ENCODE peak calls at places on chromosomes 12 and 14, in seven cellular contexts. One of them, this sample, is unnamed.

GRCh38 chr14:61285364-61285763 is 4.2 kb upstream of the TMEM30B start:
- DNase-seq in neuronal stem cell: no peak
- DNase-seq in H1: no peak
- DNase-seq in mesendoderm: no peak
- DNase-seq in IMR-90: peak; percentile 12
- DNase-seq in mesenchymal stem cell: no peak
- DNase-seq in trophoblast cell: no peak
- DNase-seq in this sample: no peak

GRCh38 chr14:73753043-73753886 is 39.1 kb upstream of the PNMA1 start:
- DNase-seq in neuronal stem cell: no peak
- DNase-seq in H1: no peak
- DNase-seq in mesendoderm: peak; percentile 54
- DNase-seq in IMR-90: no peak
- DNase-seq in mesenchymal stem cell: peak; percentile 66
- DNase-seq in trophoblast cell: peak; percentile 69
- DNase-seq in this sample: peak; percentile 27

GRCh38 chr12:105924526-105925208 is 214.1 kb downstream of the NUAK1 start:
- DNase-seq in neuronal stem cell: no peak
- DNase-seq in H1: no peak
- DNase-seq in mesendoderm: no peak
- DNase-seq in IMR-90: no peak
- DNase-seq in mesenchymal stem cell: no peak
- DNase-seq in trophoblast cell: peak; percentile 56
- DNase-seq in this sample: no peak

GRCh38 chr12:62750941-62751843 is 183.8 kb downstream of the PPM1H start:
- DNase-seq in neuronal stem cell: no peak
- DNase-seq in H1: no peak
- DNase-seq in mesendoderm: peak; percentile 53
- DNase-seq in IMR-90: no peak
- DNase-seq in mesenchymal stem cell: no peak
- DNase-seq in trophoblast cell: no peak
- DNase-seq in this sample: no peak

GRCh38 chr12:114678028-114678427 is 5.9 kb downstream of the TBX3 start:
- DNase-seq in neuronal stem cell: no peak
- DNase-seq in H1: no peak
- DNase-seq in mesendoderm: no peak
- DNase-seq in IMR-90: no peak
- DNase-seq in mesenchymal stem cell: no peak
- DNase-seq in trophoblast cell: no peak
- DNase-seq in this sample: no peak

GRCh38 chr12:96136129-96136528 is 58.0 kb upstream of the ELK3 start:
- DNase-seq in neuronal stem cell: no peak
- DNase-seq in H1: no peak
- DNase-seq in mesendoderm: peak; percentile 74
- DNase-seq in IMR-90: peak; percentile 61
- DNase-seq in mesenchymal stem cell: peak; percentile 42
- DNase-seq in trophoblast cell: no peak
- DNase-seq in this sample: no peak

GRCh38 chr12:2739832-2740641 is 54.7 kb upstream of the FKBP4 start:
- DNase-seq in neuronal stem cell: peak; percentile 20
- DNase-seq in H1: no peak
- DNase-seq in mesendoderm: peak; percentile 41
- DNase-seq in IMR-90: peak; percentile 34
- DNase-seq in mesenchymal stem cell: peak; percentile 50
- DNase-seq in trophoblast cell: peak; percentile 70
- DNase-seq in this sample: peak; percentile 25

GRCh38 chr12:26100966-26101744 is 23.7 kb downstream of the BHLHE41 start:
- DNase-seq in neuronal stem cell: no peak
- DNase-seq in H1: no peak
- DNase-seq in mesendoderm: no peak
- DNase-seq in IMR-90: no peak
- DNase-seq in mesenchymal stem cell: no peak
- DNase-seq in trophoblast cell: peak; percentile 98
- DNase-seq in this sample: no peak

GRCh38 chr12:100908501-100908900 is 113.9 kb downstream of the ANO4 start:
- DNase-seq in neuronal stem cell: no peak
- DNase-seq in H1: no peak
- DNase-seq in mesendoderm: no peak
- DNase-seq in IMR-90: peak; percentile 88
- DNase-seq in mesenchymal stem cell: peak; percentile 90
- DNase-seq in trophoblast cell: peak; percentile 20
- DNase-seq in this sample: no peak

GRCh38 chr12:118046430-118046829 is 14.5 kb downstream of the WSB2 start:
- DNase-seq in neuronal stem cell: no peak
- DNase-seq in H1: no peak
- DNase-seq in mesendoderm: no peak
- DNase-seq in IMR-90: no peak
- DNase-seq in mesenchymal stem cell: no peak
- DNase-seq in trophoblast cell: no peak
- DNase-seq in this sample: no peak

GRCh38 chr12:51579321-51579850 is 11.6 kb upstream of the SCN8A start:
- DNase-seq in neuronal stem cell: no peak
- DNase-seq in H1: no peak
- DNase-seq in mesendoderm: no peak
- DNase-seq in IMR-90: no peak
- DNase-seq in mesenchymal stem cell: no peak
- DNase-seq in trophoblast cell: no peak
- DNase-seq in this sample: no peak

DNA sequence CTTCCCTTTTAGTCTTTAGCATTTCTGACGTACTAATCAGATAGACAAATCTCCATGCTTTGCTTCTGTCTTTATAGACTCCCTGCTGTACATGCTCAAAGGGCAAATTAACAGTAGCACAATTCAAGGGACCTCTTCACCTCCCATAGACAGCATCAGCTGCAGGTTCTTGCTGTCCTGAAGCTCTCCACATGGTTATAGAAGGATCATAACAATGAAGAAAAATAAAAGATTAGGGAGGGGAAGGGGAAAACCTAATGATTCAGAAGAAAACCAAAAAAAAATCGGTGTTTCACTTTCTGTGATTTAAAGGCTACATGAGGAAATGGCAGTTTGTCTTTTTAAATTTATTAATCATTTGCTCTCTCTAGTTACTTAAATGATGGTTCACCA is 155.5 kb downstream of the PTCSC3 start:
- DNase-seq in neuronal stem cell: no peak
- DNase-seq in H1: no peak
- DNase-seq in mesendoderm: no peak
- DNase-seq in IMR-90: no peak
- DNase-seq in mesenchymal stem cell: no peak
- DNase-seq in trophoblast cell: no peak
- DNase-seq in this sample: no peak
- H2AK5ac ChIP-seq in neuronal stem cell: no peak overlapping the region
- H2AK5ac ChIP-seq in H1: no peak overlapping the region
- H2AK5ac ChIP-seq in mesendoderm: no peak overlapping the region
- H2AK5ac ChIP-seq in IMR-90: no peak overlapping the region
- H2AK5ac ChIP-seq in mesenchymal stem cell: no peak overlapping the region
- H2AK5ac ChIP-seq in trophoblast cell: no peak overlapping the region
- H2AK5ac ChIP-seq in this sample: no peak overlapping the region

DNA sequence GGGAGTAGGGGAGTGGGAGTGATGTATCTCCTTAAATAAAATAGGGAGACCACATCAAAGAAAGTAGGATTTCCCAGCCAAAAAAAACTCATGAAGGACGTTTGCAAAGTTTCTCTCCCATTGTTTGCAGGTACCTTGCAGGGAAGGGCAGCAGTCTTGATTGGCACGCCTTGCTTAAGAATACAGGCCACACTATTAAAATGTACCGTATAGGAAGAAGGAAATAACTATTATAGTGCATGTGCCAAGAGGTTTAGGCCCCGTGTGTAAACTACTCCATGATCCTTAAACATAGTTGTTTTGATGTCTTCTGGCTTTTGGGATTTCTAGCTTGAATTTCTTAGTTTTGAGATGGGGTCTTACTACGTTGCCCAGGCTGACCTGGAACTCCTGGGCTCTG is 42.5 kb downstream of the PRORP start:
- DNase-seq in neuronal stem cell: no peak
- DNase-seq in H1: no peak
- DNase-seq in mesendoderm: no peak
- DNase-seq in IMR-90: no peak
- DNase-seq in mesenchymal stem cell: no peak
- DNase-seq in trophoblast cell: no peak
- DNase-seq in this sample: no peak
- H2BK120ac ChIP-seq in neuronal stem cell: no peak overlapping the region
- H2BK120ac ChIP-seq in H1: no peak overlapping the region
- H2BK120ac ChIP-seq in mesendoderm: no peak overlapping the region
- H2BK120ac ChIP-seq in IMR-90: no peak overlapping the region
- H2BK120ac ChIP-seq in mesenchymal stem cell: no peak overlapping the region
- H2BK120ac ChIP-seq in trophoblast cell: no peak overlapping the region
- H2BK120ac ChIP-seq in this sample: no peak overlapping the region

DNA sequence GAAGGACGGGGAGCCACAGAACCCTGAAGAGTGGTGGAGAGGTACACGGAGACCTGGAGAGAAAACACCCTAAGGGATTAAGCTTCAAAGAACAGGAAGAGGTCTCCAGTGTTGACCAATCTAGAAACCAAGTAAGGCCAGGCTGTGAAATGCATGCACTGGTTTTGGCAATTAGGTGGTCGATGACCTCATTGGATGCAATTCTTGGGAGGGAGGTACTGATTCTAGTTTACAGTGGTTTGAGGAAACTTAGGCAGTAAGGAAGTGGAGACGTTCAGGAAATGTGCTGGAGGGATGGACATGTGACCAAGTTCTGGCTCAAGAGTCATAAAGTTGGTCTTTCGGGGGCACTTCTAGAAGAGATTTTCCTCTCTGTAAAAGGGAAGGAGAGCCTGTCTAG is 91.3 kb upstream of the CEP83 start:
- DNase-seq in neuronal stem cell: no peak
- DNase-seq in H1: no peak
- DNase-seq in mesendoderm: no peak
- DNase-seq in IMR-90: no peak
- DNase-seq in mesenchymal stem cell: no peak
- DNase-seq in trophoblast cell: no peak
- DNase-seq in this sample: peak; percentile 12
- H2AK5ac ChIP-seq in neuronal stem cell: no peak overlapping the region
- H2AK5ac ChIP-seq in H1: no peak overlapping the region
- H2AK5ac ChIP-seq in mesendoderm: no peak overlapping the region
- H2AK5ac ChIP-seq in IMR-90: no peak overlapping the region
- H2AK5ac ChIP-seq in mesenchymal stem cell: no peak overlapping the region
- H2AK5ac ChIP-seq in trophoblast cell: no peak overlapping the region
- H2AK5ac ChIP-seq in this sample: no peak overlapping the region

GRCh38 chr14:52686176-52686575 is 9.2 kb downstream of the ERO1A start:
- DNase-seq in neuronal stem cell: no peak
- DNase-seq in H1: no peak
- DNase-seq in mesendoderm: no peak
- DNase-seq in IMR-90: no peak
- DNase-seq in mesenchymal stem cell: no peak
- DNase-seq in trophoblast cell: no peak
- DNase-seq in this sample: no peak
- H2BK120ac ChIP-seq in neuronal stem cell: no peak overlapping the region
- H2BK120ac ChIP-seq in H1: no peak overlapping the region
- H2BK120ac ChIP-seq in mesendoderm: no peak overlapping the region
- H2BK120ac ChIP-seq in IMR-90: no peak overlapping the region
- H2BK120ac ChIP-seq in mesenchymal stem cell: no peak overlapping the region
- H2BK120ac ChIP-seq in trophoblast cell: no peak overlapping the region
- H2BK120ac ChIP-seq in this sample: no peak overlapping the region

GRCh38 chr14:103290961-103291360 is 43.1 kb upstream of the EIF5 start:
- DNase-seq in neuronal stem cell: no peak
- DNase-seq in H1: no peak
- DNase-seq in mesendoderm: no peak
- DNase-seq in IMR-90: no peak
- DNase-seq in mesenchymal stem cell: no peak
- DNase-seq in trophoblast cell: no peak
- DNase-seq in this sample: no peak

GRCh38 chr14:103292426-103293374 is 41.3 kb upstream of the EIF5 start:
- DNase-seq in neuronal stem cell: peak; percentile 73
- DNase-seq in H1: peak; percentile 92
- DNase-seq in mesendoderm: peak; percentile 75
- DNase-seq in IMR-90: peak; percentile 53
- DNase-seq in mesenchymal stem cell: peak; percentile 70
- DNase-seq in trophoblast cell: peak; percentile 94
- DNase-seq in this sample: peak; percentile 74

GRCh38 chr14:103296007-103296406 is 38.0 kb upstream of the EIF5 start:
- DNase-seq in neuronal stem cell: no peak
- DNase-seq in H1: no peak
- DNase-seq in mesendoderm: no peak
- DNase-seq in IMR-90: peak; percentile 75
- DNase-seq in mesenchymal stem cell: peak; percentile 79
- DNase-seq in trophoblast cell: peak; percentile 64
- DNase-seq in this sample: no peak

GRCh38 chr14:103294091-103294490 is 39.9 kb upstream of the EIF5 start:
- DNase-seq in neuronal stem cell: no peak
- DNase-seq in H1: no peak
- DNase-seq in mesendoderm: no peak
- DNase-seq in IMR-90: no peak
- DNase-seq in mesenchymal stem cell: no peak
- DNase-seq in trophoblast cell: no peak
- DNase-seq in this sample: no peak

DNA sequence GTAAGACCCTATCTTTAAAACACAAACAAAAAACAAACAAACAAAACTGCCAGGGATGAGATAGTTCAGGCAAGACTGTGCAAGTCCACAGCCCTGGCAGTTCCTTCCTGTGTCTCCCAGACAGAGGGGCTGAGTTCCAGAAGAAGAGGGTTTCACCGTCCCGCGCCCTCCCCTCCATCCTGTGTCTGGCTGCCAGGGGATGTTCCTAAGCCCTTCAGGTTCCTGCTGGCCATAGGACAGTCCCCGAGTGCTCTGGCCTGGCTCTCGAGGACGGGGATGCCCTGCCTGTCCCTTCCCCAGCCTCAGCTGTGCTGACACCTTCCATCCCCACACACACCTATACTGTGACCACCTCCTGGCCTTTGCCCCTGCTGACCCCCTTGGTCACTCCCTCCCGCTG is 40.6 kb upstream of the EIF5 start:
- DNase-seq in neuronal stem cell: no peak
- DNase-seq in H1: no peak
- DNase-seq in mesendoderm: no peak
- DNase-seq in IMR-90: no peak
- DNase-seq in mesenchymal stem cell: no peak
- DNase-seq in trophoblast cell: no peak
- DNase-seq in this sample: no peak
- H2AK5ac ChIP-seq in neuronal stem cell: no peak overlapping the region
- H2AK5ac ChIP-seq in H1: no peak overlapping the region
- H2AK5ac ChIP-seq in mesendoderm: no peak overlapping the region
- H2AK5ac ChIP-seq in IMR-90: peak overlapping the region; percentile 73
- H2AK5ac ChIP-seq in mesenchymal stem cell: no peak overlapping the region
- H2AK5ac ChIP-seq in trophoblast cell: no peak overlapping the region
- H2AK5ac ChIP-seq in this sample: no peak overlapping the region

GRCh38 chr14:57987051-57987450 is 121.2 kb upstream of the SLC35F4 start:
- DNase-seq in neuronal stem cell: no peak
- DNase-seq in H1: no peak
- DNase-seq in mesendoderm: no peak
- DNase-seq in IMR-90: no peak
- DNase-seq in mesenchymal stem cell: no peak
- DNase-seq in trophoblast cell: peak; percentile 1
- DNase-seq in this sample: no peak

GRCh38 chr14:57987596-57988300 is 121.9 kb upstream of the SLC35F4 start:
- DNase-seq in neuronal stem cell: no peak
- DNase-seq in H1: no peak
- DNase-seq in mesendoderm: peak; percentile 63
- DNase-seq in IMR-90: no peak
- DNase-seq in mesenchymal stem cell: no peak
- DNase-seq in trophoblast cell: no peak
- DNase-seq in this sample: peak; percentile 59

GRCh38 chr14:57988445-57988844 is 122.6 kb upstream of the SLC35F4 start:
- DNase-seq in neuronal stem cell: no peak
- DNase-seq in H1: no peak
- DNase-seq in mesendoderm: no peak
- DNase-seq in IMR-90: no peak
- DNase-seq in mesenchymal stem cell: no peak
- DNase-seq in trophoblast cell: no peak
- DNase-seq in this sample: no peak

GRCh38 chr14:57991353-57991752 is 125.5 kb upstream of the SLC35F4 start:
- DNase-seq in neuronal stem cell: no peak
- DNase-seq in H1: no peak
- DNase-seq in mesendoderm: no peak
- DNase-seq in IMR-90: no peak
- DNase-seq in mesenchymal stem cell: no peak
- DNase-seq in trophoblast cell: no peak
- DNase-seq in this sample: no peak
- H2BK120ac ChIP-seq in neuronal stem cell: no peak overlapping the region
- H2BK120ac ChIP-seq in H1: no peak overlapping the region
- H2BK120ac ChIP-seq in mesendoderm: no peak overlapping the region
- H2BK120ac ChIP-seq in IMR-90: no peak overlapping the region
- H2BK120ac ChIP-seq in mesenchymal stem cell: no peak overlapping the region
- H2BK120ac ChIP-seq in trophoblast cell: no peak overlapping the region
- H2BK120ac ChIP-seq in this sample: no peak overlapping the region

This sample was measured in H9.